ENCODE peak calls at places on chromosomes 5 and 9, in ten cellular contexts. M, S, Z, G, P, A, W, E, O and D are unnamed samples.

GRCh38 chr9:137454145-137454505 is 5.0 kb downstream of the NSMF start:
- DNase-seq in M (peak; percentile 64), S (peak; percentile 45), Z (no peak), G (peak; percentile 63), P (peak; percentile 22), A (no peak), W (no peak), E (no peak), O (peak; percentile 76), D (no peak)

GRCh38 chr5:93677344-93678021 is 63.9 kb downstream of the POU5F2 start:
- DNase-seq in M (no peak), S (no peak), Z (no peak), G (no peak), P (peak; percentile 97), A (no peak), W (no peak), E (no peak), O (peak; percentile 67), D (peak; percentile 97)

GRCh38 chr5:174794941-174795672 is 70.7 kb downstream of the MSX2 start:
- DNase-seq in M (no peak), S (no peak), Z (no peak), G (no peak), P (peak; percentile 85), A (no peak), W (no peak), E (no peak), O (no peak), D (no peak)

GRCh38 chr9:95494022-95494415 is 22.8 kb downstream of the PTCH1 start:
- DNase-seq in M (no peak), S (no peak), Z (peak; percentile 31), G (no peak), P (no peak), A (peak; percentile 75), W (no peak), E (no peak), O (no peak), D (peak; percentile 76)

GRCh38 chr5:149837680-149838269 is 106.8 kb downstream of the PDE6A start:
- DNase-seq in M (no peak), S (no peak), Z (no peak), G (peak; percentile 18), P (peak; percentile 74), A (peak; percentile 14), W (no peak), E (no peak), O (no peak), D (no peak)

GRCh38 chr5:150503977-150504620 is 3.8 kb upstream of the NDST1 start:
- DNase-seq in M (no peak), S (no peak), Z (no peak), G (no peak), P (peak; percentile 43), A (peak; percentile 45), W (no peak), E (no peak), O (no peak), D (peak; percentile 50)

GRCh38 chr9:15873573-15874177 is 320.8 kb downstream of the CCDC171 start:
- DNase-seq in M (peak; percentile 7), S (no peak), Z (no peak), G (peak; percentile 55), P (peak; percentile 62), A (no peak), W (no peak), E (no peak), O (no peak), D (peak; percentile 4)

GRCh38 chr5:58851571-58851970 is 268.7 kb downstream of the RAB3C start:
- DNase-seq in M (no peak), S (no peak), Z (no peak), G (no peak), P (no peak), A (no peak), W (no peak), E (no peak), O (no peak), D (no peak)

GRCh38 chr9:96169488-96169887 is 132.5 kb downstream of the HSD17B3 start:
- DNase-seq in M (no peak), S (no peak), Z (no peak), G (no peak), P (peak; percentile 23), A (no peak), W (no peak), E (no peak), O (no peak), D (no peak)

GRCh38 chr5:18527017-18527416 is 892.8 kb downstream of the TAF11L14 start:
- DNase-seq in M (no peak), S (no peak), Z (no peak), G (no peak), P (no peak), A (no peak), W (no peak), E (no peak), O (no peak), D (no peak)

GRCh38 chr5:101977729-101978345 is 318.2 kb downstream of the SLCO4C1 start:
- DNase-seq in M (peak; percentile 48), S (no peak), Z (no peak), G (peak; percentile 55), P (peak; percentile 41), A (no peak), W (no peak), E (no peak), O (no peak), D (peak; percentile 2)

GRCh38 chr5:155906046-155906445 is 420.9 kb upstream of the SGCD start:
- DNase-seq in M (no peak), S (no peak), Z (no peak), G (no peak), P (no peak), A (no peak), W (no peak), E (no peak), O (no peak), D (no peak)

GRCh38 chr5:95771109-95771708 is 40.1 kb downstream of the RHOBTB3 start:
- DNase-seq in M (no peak), S (no peak), Z (no peak), G (no peak), P (no peak), A (no peak), W (no peak), E (no peak), O (no peak), D (no peak)

GRCh38 chr9:136700309-136700708 is 12.1 kb upstream of the DIPK1B start:
- DNase-seq in M (no peak), S (no peak), Z (no peak), G (no peak), P (peak; percentile 57), A (no peak), W (no peak), E (no peak), O (no peak), D (no peak)

GRCh38 chr9:137838576-137838975 is 39.0 kb upstream of the CACNA1B start:
- DNase-seq in M (no peak), S (no peak), Z (no peak), G (no peak), P (no peak), A (no peak), W (no peak), E (no peak), O (no peak), D (no peak)

GRCh38 chr5:174188300-174188699 is 142.8 kb downstream of the NSG2 start:
- DNase-seq in M (no peak), S (no peak), Z (no peak), G (peak; percentile 58), P (peak; percentile 29), A (no peak), W (no peak), E (no peak), O (no peak), D (no peak)

GRCh38 chr9:38305616-38306015 is 86.9 kb upstream of the ALDH1B1 start:
- DNase-seq in M (no peak), S (no peak), Z (no peak), G (no peak), P (no peak), A (no peak), W (no peak), E (no peak), O (no peak), D (peak; percentile 47)

GRCh38 chr9:127776195-127776918 is 2.1 kb downstream of the SH2D3C start:
- DNase-seq in M (peak; percentile 81), S (peak; percentile 77), Z (no peak), G (peak; percentile 93), P (no peak), A (no peak), W (peak; percentile 61), E (peak; percentile 77), O (no peak), D (no peak)

GRCh38 chr5:142814122-142814521 is 43.9 kb downstream of the ARHGAP26 start:
- DNase-seq in M (no peak), S (no peak), Z (no peak), G (no peak), P (no peak), A (no peak), W (no peak), E (no peak), O (no peak), D (no peak)

GRCh38 chr5:891837-892389 is 688 bp downstream of the BRD9 start:
- DNase-seq in M (peak; percentile 49), S (no peak), Z (no peak), G (peak; percentile 18), P (peak; percentile 46), A (no peak), W (no peak), E (no peak), O (no peak), D (peak; percentile 14)

GRCh38 chr9:135479469-135480052 is at the start of gene PPP1R26:
- DNase-seq in M (no peak), S (no peak), Z (no peak), G (no peak), P (peak; percentile 25), A (no peak), W (no peak), E (no peak), O (no peak), D (no peak)

GRCh38 chr9:101092922-101093321 is 64.4 kb downstream of the PLPPR1 start:
- DNase-seq in M (no peak), S (no peak), Z (no peak), G (no peak), P (no peak), A (no peak), W (no peak), E (no peak), O (no peak), D (no peak)

GRCh38 chr5:54580997-54581741 is 63.6 kb downstream of the SNX18 start:
- DNase-seq in M (no peak), S (no peak), Z (no peak), G (no peak), P (peak; percentile 88), A (no peak), W (no peak), E (no peak), O (no peak), D (no peak)

GRCh38 chr5:54220230-54221040 is 89.9 kb downstream of the ARL15 start:
- DNase-seq in M (no peak), S (no peak), Z (no peak), G (no peak), P (no peak), A (no peak), W (no peak), E (no peak), O (no peak), D (no peak)

GRCh38 chr9:92632641-92633040 is 37.3 kb downstream of the IPPK start:
- DNase-seq in M (no peak), S (no peak), Z (no peak), G (no peak), P (no peak), A (no peak), W (no peak), E (no peak), O (no peak), D (no peak)

GRCh38 chr9:93708987-93709302 is 132.6 kb downstream of the PHF2 start:
- DNase-seq in M (no peak), S (no peak), Z (no peak), G (no peak), P (no peak), A (no peak), W (no peak), E (no peak), O (no peak), D (no peak)

GRCh38 chr9:103245369-103245768 is 250.2 kb downstream of the CYLC2 start:
- DNase-seq in M (no peak), S (no peak), Z (no peak), G (no peak), P (no peak), A (no peak), W (no peak), E (no peak), O (no peak), D (peak; percentile 20)

GRCh38 chr9:124054671-124055212 is 43.2 kb downstream of the LHX2 start:
- DNase-seq in M (peak; percentile 71), S (peak; percentile 26), Z (no peak), G (peak; percentile 91), P (peak; percentile 86), A (no peak), W (no peak), E (peak; percentile 12), O (no peak), D (peak; percentile 78)